ENCODE peak calls at places on chromosomes 16 and 17, in seven cellular contexts. U, I, Q, J, V, P and N are unnamed samples.

GRCh38 chr17:60493847-60494321 is 32.2 kb downstream of the APPBP2 start:
- DNase-seq in Q (no peak), I (no peak), J (no peak), V (no peak), U (no peak), P (no peak), N (no peak)

GRCh38 chr16:9135797-9136196 is 44.4 kb downstream of the HAPSTR1 start:
- DNase-seq in V (no peak), Q (no peak), J (no peak), U (no peak), I (no peak), P (no peak), N (no peak)

GRCh38 chr17:50267074-50267841 is 7.0 kb upstream of the TMEM92 start:
- DNase-seq in J (peak), I (no peak), Q (no peak), U (no peak), P (peak), V (no peak), N (no peak)

GRCh38 chr17:31374083-31374447 is 17.4 kb upstream of the RAB11FIP4 start:
- DNase-seq in U (no peak), Q (no peak), P (no peak), J (no peak), I (no peak), V (no peak), N (no peak)

GRCh38 chr16:88781140-88782077 is 3.6 kb downstream of the PIEZO1 start:
- DNase-seq in Q (no peak), I (no peak), V (peak), U (no peak), J (peak), P (peak), N (no peak)

GRCh38 chr17:48587276-48588073 is 2.6 kb downstream of the HOXB3 start:
- DNase-seq in I (no peak), V (no peak), Q (no peak), J (no peak), U (no peak), P (no peak), N (no peak)

GRCh38 chr16:66324785-66325184 is 41.7 kb upstream of the CDH5 start:
- DNase-seq in Q (no peak), P (peak), I (no peak), J (no peak), V (no peak), U (no peak), N (no peak)

GRCh38 chr16:83513006-83513755 is 294.6 kb upstream of the HSBP1 start:
- DNase-seq in I (no peak), Q (no peak), V (no peak), P (no peak), J (no peak), U (no peak), N (no peak)

GRCh38 chr16:85720319-85720637 is 30.6 kb downstream of the C16orf74 start:
- DNase-seq in P (no peak), U (no peak), V (no peak), Q (no peak), I (no peak), J (no peak), N (peak)

GRCh38 chr17:31067699-31068184 is 27.0 kb upstream of the NF1 start:
- DNase-seq in U (no peak), J (no peak), P (no peak), Q (peak), I (no peak), V (no peak), N (peak)

GRCh38 chr17:42900460-42901331 is at the start of gene G6PC1:
- DNase-seq in P (no peak), I (no peak), V (no peak), U (no peak), Q (no peak), J (no peak), N (no peak)

GRCh38 chr17:60600490-60601431 is 768 bp downstream of the PPM1D start:
- DNase-seq in J (peak), V (peak), I (peak), Q (peak), P (peak), U (peak), N (peak)

GRCh38 chr17:79794659-79795511 is 2.0 kb downstream of the CBX8 start:
- DNase-seq in U (no peak), Q (no peak), V (no peak), I (no peak), J (no peak), P (no peak), N (no peak)

GRCh38 chr17:13416748-13417363 is 184.9 kb downstream of the HS3ST3A1 start:
- DNase-seq in I (no peak), J (no peak), P (no peak), V (no peak), Q (no peak), U (no peak), N (no peak)

GRCh38 chr17:32741381-32741780 is 135.5 kb downstream of the MYO1D start:
- DNase-seq in V (no peak), Q (no peak), I (no peak), U (no peak), J (no peak), P (no peak), N (no peak)

GRCh38 chr17:82948081-82948511 is 108.3 kb upstream of the ZNF750 start:
- DNase-seq in U (no peak), I (no peak), J (peak), V (no peak), Q (no peak), P (no peak), N (no peak)

GRCh38 chr16:27389272-27389961 is 12.6 kb upstream of the IL21R start:
- DNase-seq in I (no peak), J (no peak), U (no peak), Q (no peak), V (no peak), P (no peak), N (no peak)

GRCh38 chr16:88331989-88332920 is 50.5 kb upstream of the ZNF469 start:
- DNase-seq in U (no peak), P (no peak), Q (peak), I (no peak), J (peak), V (no peak), N (peak)